ENCODE peak calls at places on chromosomes 11 and 22, in eight cellular contexts. H is AG04450, T is AG10803, E is fibroblast of mammary gland, S is stomach, Z is RWPE1, L is right lobe of liver, D is psoas muscle. A is an unnamed sample.

GRCh38 chr22:44143596-44143995 is 37.1 kb upstream of the PARVG start:
- DNase-seq in H (no peak), T (no peak), E (no peak), S (no peak), Z (no peak), L (no peak), D (no peak), A (no peak)

GRCh38 chr22:20423636-20424511 is 13.8 kb downstream of the SCARF2 start:
- DNase-seq in H (no peak), T (no peak), E (no peak), S (no peak), Z (no peak), L (no peak), D (no peak), A (no peak)

GRCh38 chr22:43185860-43186261 is 1.1 kb downstream of the TTLL12 start:
- DNase-seq in H (no peak), T (peak), E (peak), S (peak), Z (peak), L (peak), D (peak), A (no peak)

GRCh38 chr11:1953489-1954284 is 6.6 kb downstream of the MRPL23 start:
- DNase-seq in H (no peak), T (no peak), E (no peak), S (no peak), Z (no peak), L (peak), D (no peak), A (peak)

GRCh38 chr11:115695677-115696451 is 191.6 kb upstream of the CADM1 start:
- DNase-seq in H (no peak), T (no peak), E (no peak), S (no peak), Z (no peak), L (no peak), D (no peak), A (no peak)

GRCh38 chr11:297666-298405 is 1.5 kb downstream of the IFITM5 start:
- DNase-seq in H (no peak), T (peak), E (peak), S (no peak), Z (no peak), L (peak), D (peak), A (peak)

GRCh38 chr11:119689318-119689717 is 39.7 kb downstream of the NECTIN1 start:
- DNase-seq in H (no peak), T (no peak), E (no peak), S (no peak), Z (no peak), L (no peak), D (no peak), A (no peak)

GRCh38 chr11:1503708-1504104 is 17.1 kb upstream of the MOB2 start:
- DNase-seq in H (no peak), T (peak), E (no peak), S (peak), Z (no peak), L (peak), D (peak), A (peak)

GRCh38 chr11:1640076-1640946 is 10.7 kb downstream of the KRTAP5-5 start:
- DNase-seq in H (no peak), T (no peak), E (peak), S (peak), Z (peak), L (peak), D (no peak), A (no peak)

GRCh38 chr11:32090774-32091370 is at the start of gene RCN1:
- DNase-seq in H (peak), T (peak), E (peak), S (peak), Z (peak), L (peak), D (peak), A (peak)

GRCh38 chr11:35622070-35622469 is 3.8 kb downstream of the FJX1 start:
- DNase-seq in H (peak), T (peak), E (peak), S (no peak), Z (peak), L (no peak), D (no peak), A (no peak)

GRCh38 chr11:61334434-61335354 is 1.7 kb downstream of the TKFC start:
- DNase-seq in H (no peak), T (no peak), E (peak), S (no peak), Z (peak), L (peak), D (no peak), A (no peak)

GRCh38 chr11:8317164-8317563 is 53.5 kb upstream of the LMO1 start:
- DNase-seq in H (no peak), T (no peak), E (peak), S (no peak), Z (no peak), L (no peak), D (no peak), A (peak)

GRCh38 chr11:17384002-17384511 is 4.4 kb downstream of the KCNJ11 start:
- DNase-seq in H (peak), T (peak), E (peak), S (peak), Z (peak), L (peak), D (peak), A (peak)

GRCh38 chr11:36385121-36385530 is 89.0 kb downstream of the PRR5L start:
- DNase-seq in H (peak), T (peak), E (peak), S (no peak), Z (no peak), L (no peak), D (no peak), A (no peak)

GRCh38 chr11:68889948-68890446 is 13.6 kb downstream of the MRPL21 start:
- DNase-seq in H (peak), T (peak), E (peak), S (no peak), Z (no peak), L (no peak), D (peak), A (no peak)

GRCh38 chr11:64001552-64002427 is 15.6 kb downstream of the OTUB1 start:
- DNase-seq in H (no peak), T (no peak), E (no peak), S (no peak), Z (no peak), L (no peak), D (no peak), A (no peak)

GRCh38 chr11:1292644-1293618 is 16.5 kb downstream of the TOLLIP start:
- DNase-seq in H (no peak), T (no peak), E (no peak), S (no peak), Z (no peak), L (no peak), D (no peak), A (peak)

GRCh38 chr11:70477607-70478006 is 79.3 kb downstream of the CTTN start:
- DNase-seq in H (no peak), T (no peak), E (no peak), S (no peak), Z (no peak), L (no peak), D (no peak), A (no peak)

GRCh38 chr11:76577199-76577920 is 93.2 kb downstream of the LRRC32 start:
- DNase-seq in H (peak), T (peak), E (no peak), S (no peak), Z (peak), L (no peak), D (no peak), A (no peak)

GRCh38 chr11:407651-408080 is 7.1 kb downstream of the SIGIRR start:
- DNase-seq in H (no peak), T (no peak), E (no peak), S (no peak), Z (no peak), L (no peak), D (no peak), A (no peak)

GRCh38 chr11:125094731-125095130 is 16.7 kb downstream of the TMEM218 start:
- DNase-seq in H (no peak), T (no peak), E (no peak), S (no peak), Z (no peak), L (no peak), D (no peak), A (no peak)

GRCh38 chr11:7436657-7437056 is 48.6 kb upstream of the OLFML1 start:
- DNase-seq in H (no peak), T (no peak), E (no peak), S (no peak), Z (no peak), L (no peak), D (no peak), A (peak)

GRCh38 chr22:49236541-49237075 is 591.1 kb downstream of the BRD1 start:
- DNase-seq in H (no peak), T (no peak), E (no peak), S (no peak), Z (no peak), L (no peak), D (no peak), A (no peak)

GRCh38 chr11:36306888-36307287 is 10.8 kb downstream of the PRR5L start:
- DNase-seq in H (no peak), T (peak), E (peak), S (no peak), Z (no peak), L (no peak), D (no peak), A (no peak)

GRCh38 chr11:107577312-107577711 is 11.8 kb upstream of the ALKBH8 start:
- DNase-seq in H (no peak), T (no peak), E (no peak), S (no peak), Z (no peak), L (no peak), D (no peak), A (no peak)

GRCh38 chr11:61698173-61698965 is 18.2 kb downstream of the DAGLA start:
- DNase-seq in H (no peak), T (peak), E (no peak), S (no peak), Z (no peak), L (no peak), D (no peak), A (no peak)

GRCh38 chr11:62896049-62896448 is 15.4 kb downstream of the SLC3A2 start:
- DNase-seq in H (no peak), T (no peak), E (no peak), S (no peak), Z (no peak), L (no peak), D (no peak), A (no peak)

GRCh38 chr11:31823372-31824371 is 12.6 kb upstream of the PAX6 start:
- DNase-seq in H (no peak), T (no peak), E (no peak), S (no peak), Z (no peak), L (no peak), D (no peak), A (no peak)

GRCh38 chr11:111665779-111666178 is 63.5 kb downstream of the SIK2 start:
- DNase-seq in H (peak), T (peak), E (peak), S (no peak), Z (peak), L (no peak), D (no peak), A (no peak)

GRCh38 chr11:3165152-3165705 is at the start of gene OSBPL5:
- DNase-seq in H (peak), T (peak), E (peak), S (peak), Z (peak), L (peak), D (peak), A (no peak)

GRCh38 chr11:76835928-76836612 is 24.6 kb upstream of the ACER3 start:
- DNase-seq in H (peak), T (peak), E (peak), S (peak), Z (peak), L (no peak), D (peak), A (no peak)

GRCh38 chr11:122741613-122742012 is 86.1 kb downstream of the UBASH3B start:
- DNase-seq in H (no peak), T (peak), E (peak), S (no peak), Z (no peak), L (no peak), D (peak), A (peak)

GRCh38 chr11:73178681-73179080 is 36.6 kb upstream of the FCHSD2 start:
- DNase-seq in H (no peak), T (no peak), E (no peak), S (no peak), Z (no peak), L (no peak), D (no peak), A (no peak)

GRCh38 chr11:10539339-10539738 is 1.6 kb downstream of the RNF141 start:
- DNase-seq in H (no peak), T (no peak), E (no peak), S (no peak), Z (no peak), L (no peak), D (no peak), A (no peak)

DNA sequence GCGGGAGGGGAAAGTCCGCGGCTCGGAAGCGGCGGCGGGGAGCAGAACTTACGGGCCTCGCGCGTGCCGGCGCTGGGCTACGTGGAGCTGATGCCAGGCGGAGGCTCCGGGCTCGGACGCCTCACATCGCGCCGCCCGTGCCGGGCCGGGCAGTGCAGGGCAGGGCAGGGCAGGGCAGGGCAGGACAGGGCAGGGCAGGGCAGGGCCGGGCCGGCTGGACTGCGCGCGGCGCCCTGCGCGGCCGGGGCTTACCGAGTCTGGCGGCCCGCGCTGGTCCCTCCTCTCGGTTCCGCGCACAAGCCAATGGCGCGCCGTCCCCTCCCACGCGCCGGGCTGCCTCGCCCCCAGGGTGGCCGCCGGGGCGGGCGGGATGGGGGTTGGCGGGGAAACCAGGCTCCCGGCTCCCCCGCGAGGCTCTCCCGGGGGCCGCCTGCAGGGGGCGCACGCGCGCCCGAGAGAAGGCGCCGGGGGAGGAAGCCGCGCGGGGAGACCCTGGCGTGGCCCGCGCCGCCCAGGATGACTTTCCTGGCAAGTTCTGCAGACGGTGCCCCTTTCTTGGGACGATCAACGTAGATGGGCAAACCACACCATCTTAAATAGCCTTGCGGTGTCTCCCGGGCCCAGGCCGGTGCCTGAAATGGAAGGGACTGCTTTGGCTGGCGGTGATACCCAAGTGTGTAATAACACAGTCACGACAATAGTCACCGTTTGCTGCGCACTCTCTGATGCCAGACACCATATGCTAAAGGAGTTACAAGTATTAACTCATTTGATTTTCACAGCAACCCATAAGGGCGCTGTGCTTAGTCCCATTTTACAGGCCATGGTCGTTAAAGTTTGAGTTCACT is at the start of gene TP53I11:
- DNase-seq in H (no peak), T (peak), E (peak), S (peak), Z (peak), L (peak), D (peak), A (no peak)
- TF ChIP-seq CTCF in H (peak), T (peak), E (peak), S (no peak), Z (peak), L (peak), D (peak), A (peak)

DNA sequence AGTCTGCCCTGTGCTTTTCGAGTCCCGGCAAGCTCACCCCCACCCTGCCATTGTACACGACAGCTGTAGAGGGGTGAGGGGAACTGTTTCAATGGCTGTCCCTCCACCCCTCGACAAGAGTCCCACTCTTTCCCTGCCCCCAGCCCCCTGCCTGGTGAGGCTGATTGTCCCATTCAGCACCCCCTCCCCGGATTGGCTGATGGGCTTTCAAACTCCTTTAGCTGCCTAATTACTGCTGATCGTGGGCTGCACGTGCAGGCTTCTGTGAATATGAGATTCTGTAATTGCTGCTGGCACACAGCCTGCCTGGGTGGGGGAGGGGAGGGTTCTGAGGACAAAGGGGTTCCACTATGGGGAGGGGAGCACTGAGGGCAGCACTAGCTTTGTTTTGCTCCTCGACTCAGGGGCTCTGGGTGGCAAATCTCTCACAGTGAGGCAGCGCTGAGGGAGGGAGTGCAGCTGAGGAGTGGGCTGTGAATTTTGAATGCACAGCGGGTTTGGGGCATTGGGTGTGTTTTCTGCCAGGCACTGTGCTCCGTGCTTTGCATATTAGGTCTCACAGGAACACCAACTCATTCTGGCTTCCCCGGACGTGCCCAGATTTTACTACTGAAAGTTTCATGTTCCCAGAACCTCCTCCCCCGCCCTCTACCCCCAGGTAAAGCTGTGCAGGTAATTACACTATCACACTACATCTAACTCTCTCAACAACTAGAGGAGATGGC is 42.5 kb upstream of the ACCSL start:
- DNase-seq in H (no peak), T (no peak), E (no peak), S (peak), Z (no peak), L (no peak), D (no peak), A (no peak)
- TF ChIP-seq CTCF in H (no peak), T (no peak), E (no peak), S (no peak), Z (no peak), L (no peak), D (no peak), A (no peak)

GRCh38 chr11:59615637-59616395 is at the start of gene OSBP:
- DNase-seq in H (peak), T (peak), E (peak), S (peak), Z (peak), L (peak), D (peak), A (peak)
- TF ChIP-seq CTCF in H (no peak), T (no peak), E (no peak), S (no peak), Z (no peak), L (no peak), D (no peak), A (no peak)

GRCh38 chr22:21444701-21445436 is 22.3 kb upstream of the TMEM191C start:
- DNase-seq in H (no peak), T (no peak), E (no peak), S (peak), Z (no peak), L (no peak), D (peak), A (no peak)

GRCh38 chr22:21445437-21446127 is 21.6 kb upstream of the TMEM191C start:
- DNase-seq in H (no peak), T (no peak), E (no peak), S (peak), Z (no peak), L (no peak), D (peak), A (no peak)

GRCh38 chr22:21447694-21448402 is 19.3 kb upstream of the TMEM191C start:
- DNase-seq in H (no peak), T (no peak), E (no peak), S (peak), Z (no peak), L (no peak), D (peak), A (no peak)

GRCh38 chr22:21446827-21447690 is 20.1 kb upstream of the TMEM191C start:
- DNase-seq in H (no peak), T (no peak), E (no peak), S (peak), Z (no peak), L (no peak), D (peak), A (no peak)

GRCh38 chr22:21446128-21446826 is 20.9 kb upstream of the TMEM191C start:
- DNase-seq in H (no peak), T (no peak), E (no peak), S (peak), Z (no peak), L (peak), D (peak), A (no peak)
- TF ChIP-seq CTCF in H (no peak), T (no peak), E (no peak), S (no peak), Z (no peak), L (no peak), D (no peak), A (no peak)

A was measured in CD14-positive monocyte.